ENCODE peak calls at places on chromosomes 5 and 9, in four cellular contexts. E, X, I and P are unnamed samples. For H3K36me3, the result is how much of the 10 kb centered on the place peaks cover.

GRCh38 chr9:18865542-18865941 is 167.5 kb downstream of the SAXO1 start:
- DNase-seq in E (no peak), X (no peak), I (no peak), P (no peak)

GRCh38 chr5:175387144-175387543 is 56.8 kb downstream of the DRD1 start:
- DNase-seq in E (no peak), X (no peak), I (no peak), P (no peak)

GRCh38 chr9:91919621-91920020 is 30.4 kb downstream of the ROR2 start:
- DNase-seq in E (no peak), X (no peak), I (no peak), P (no peak)

GRCh38 chr5:36740259-36740898 is 134.0 kb downstream of the SLC1A3 start:
- DNase-seq in E (peak), X (no peak), I (no peak), P (no peak)

GRCh38 chr5:149007174-149007573 is 55.7 kb downstream of the SH3TC2 start:
- DNase-seq in E (no peak), X (no peak), I (no peak), P (no peak)

GRCh38 chr5:32231929-32232328 is 57.8 kb upstream of the GOLPH3 start:
- DNase-seq in E (no peak), X (no peak), I (no peak), P (no peak)

GRCh38 chr9:83987402-83987791 is 6.8 kb downstream of the RMI1 start:
- DNase-seq in E (no peak), X (no peak), I (no peak), P (no peak)

GRCh38 chr5:114243983-114244305 is 117.9 kb upstream of the KCNN2 start:
- DNase-seq in E (no peak), X (no peak), I (no peak), P (no peak)

GRCh38 chr5:150406120-150407096 is 6.3 kb downstream of the CD74 start:
- DNase-seq in E (no peak), X (no peak), I (no peak), P (no peak)

GRCh38 chr5:159051431-159052281 is 48.1 kb downstream of the EBF1 start:
- DNase-seq in E (peak), X (no peak), I (no peak), P (peak)

GRCh38 chr5:157857821-157858526 is 971 bp downstream of the CLINT1 start:
- DNase-seq in E (peak), X (no peak), I (no peak), P (no peak)

GRCh38 chr9:14616188-14616982 is 76.8 kb downstream of the ZDHHC21 start:
- DNase-seq in E (peak), X (peak), I (no peak), P (no peak)

GRCh38 chr5:132776077-132776931 is 735 bp downstream of the SEPTIN8 start:
- DNase-seq in E (peak), X (no peak), I (no peak), P (no peak)

GRCh38 chr9:72577212-72577753 is 55.9 kb downstream of the TMC1 start:
- DNase-seq in E (peak), X (no peak), I (no peak), P (no peak)

GRCh38 chr5:133520991-133521706 is 91.2 kb downstream of the FSTL4 start:
- DNase-seq in E (no peak), X (no peak), I (no peak), P (no peak)

GRCh38 chr9:108108802-108109448 is 619.4 kb upstream of the KLF4 start:
- DNase-seq in E (peak), X (no peak), I (no peak), P (no peak)

GRCh38 chr5:93349613-93350012 is 231.4 kb downstream of the NR2F1-AS1 start:
- DNase-seq in E (no peak), X (peak), I (no peak), P (no peak)

GRCh38 chr9:76649894-76650293 is 114.3 kb upstream of the PCA3 start:
- DNase-seq in E (no peak), X (no peak), I (no peak), P (no peak)

GRCh38 chr5:90518666-90519065 is 10.7 kb downstream of the LYSMD3 start:
- DNase-seq in E (no peak), X (no peak), I (no peak), P (no peak)

GRCh38 chr5:66909364-66909763 is 287.2 kb downstream of the CD180 start:
- DNase-seq in E (peak), X (no peak), I (no peak), P (no peak)

GRCh38 chr9:32502459-32502858 is 23.5 kb downstream of the RIGI start:
- DNase-seq in E (peak), X (no peak), I (no peak), P (no peak)

GRCh38 chr9:89593776-89594427 is 10.9 kb upstream of the GADD45G start:
- DNase-seq in E (peak), X (no peak), I (peak), P (peak)

GRCh38 chr5:134902071-134902801 is 2.7 kb upstream of the PCBD2 start:
- DNase-seq in E (no peak), X (no peak), I (no peak), P (no peak)

GRCh38 chr5:96175090-96175489 is 213.4 kb upstream of the ELL2 start:
- DNase-seq in E (peak), X (no peak), I (no peak), P (peak)

GRCh38 chr9:81268048-81268447 is 421.3 kb downstream of the TLE1 start:
- DNase-seq in E (peak), X (no peak), I (no peak), P (no peak)

GRCh38 chr5:133277744-133278143 is 225.9 kb downstream of the HSPA4 start:
- DNase-seq in E (no peak), X (no peak), I (no peak), P (no peak)

GRCh38 chr9:116494815-116495634 is 192.1 kb upstream of the TRIM32 start:
- DNase-seq in E (no peak), X (no peak), I (no peak), P (no peak)

GRCh38 chr9:134948149-134948548 is 30.4 kb upstream of the FCN1 start:
- DNase-seq in E (no peak), X (no peak), I (no peak), P (no peak)

GRCh38 chr5:170633235-170634041 is 129.6 kb downstream of the KCNIP1 start:
- DNase-seq in E (peak), X (peak), I (no peak), P (no peak)

GRCh38 chr9:36913393-36914211 is 120.5 kb downstream of the PAX5 start:
- DNase-seq in E (no peak), X (no peak), I (no peak), P (no peak)

GRCh38 chr9:134189167-134189474 is 24.8 kb upstream of the RNU6ATAC start:
- DNase-seq in E (no peak), X (no peak), I (no peak), P (no peak)

GRCh38 chr5:41856644-41857491 is 13.4 kb downstream of the OXCT1 start:
- DNase-seq in E (peak), X (no peak), I (no peak), P (peak)

GRCh38 chr9:79695531-79696218 is 123.9 kb downstream of the TLE4 start:
- DNase-seq in E (no peak), X (no peak), I (no peak), P (no peak)

GRCh38 chr9:124254261-124254682 is 3.5 kb upstream of the NEK6 start:
- DNase-seq in E (no peak), X (no peak), I (no peak), P (peak)

GRCh38 chr5:80874162-80874561 is 86.0 kb upstream of the RASGRF2 start:
- DNase-seq in E (no peak), X (no peak), I (no peak), P (no peak)

GRCh38 chr5:59598547-59598874 is 295.0 kb downstream of the PDE4D start:
- DNase-seq in E (peak), X (no peak), I (no peak), P (no peak)

GRCh38 chr9:122291458-122291857 is 26.8 kb downstream of the MRRF start:
- DNase-seq in E (no peak), X (no peak), I (no peak), P (no peak)
- H3K36me3 ChIP-seq in E (under half), X (under half), I (under half), P (half or more)

DNA sequence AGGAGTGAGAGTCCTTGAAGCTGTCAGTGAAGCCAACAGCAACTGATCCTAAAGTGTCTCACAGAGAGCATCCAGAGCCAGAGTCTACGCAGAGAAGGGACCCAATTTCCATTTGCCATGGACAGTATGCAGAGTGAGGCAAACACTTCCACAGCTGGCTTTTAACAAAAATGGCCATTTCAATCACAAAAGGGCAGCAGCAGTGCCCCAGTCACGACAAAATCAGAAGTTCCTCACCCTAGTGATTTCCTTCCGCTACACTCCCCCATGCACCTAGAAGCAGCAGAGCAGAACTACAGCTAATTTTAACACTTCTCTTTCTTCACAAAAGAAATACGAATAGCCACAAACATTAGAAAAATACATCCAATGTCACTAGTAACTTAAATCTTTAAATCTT is 27.9 kb downstream of the FBXW11 start:
- DNase-seq in E (no peak), X (no peak), I (no peak), P (no peak)
- H3K36me3 ChIP-seq in E (under half), X (under half), I (under half), P (under half)

GRCh38 chr9:130497139-130497538 is 52.4 kb downstream of the ASS1 start:
- DNase-seq in E (no peak), X (no peak), I (no peak), P (no peak)
- H3K36me3 ChIP-seq in E (under half), X (under half), I (under half), P (under half)

GRCh38 chr9:135948446-135948845 is 12.7 kb downstream of the UBAC1 start:
- DNase-seq in E (no peak), X (no peak), I (no peak), P (no peak)
- H3K36me3 ChIP-seq in E (under half), X (under half), I (under half), P (half or more)

GRCh38 chr5:138159666-138160065 is 18.8 kb downstream of the BRD8 start:
- DNase-seq in E (no peak), X (no peak), I (no peak), P (no peak)
- H3K36me3 ChIP-seq in E (half or more), X (under half), I (under half), P (half or more)

GRCh38 chr5:14741131-14741530 is 76.6 kb downstream of the OTULIN start:
- DNase-seq in E (no peak), X (no peak), I (no peak), P (no peak)

GRCh38 chr5:14739961-14740360 is 75.4 kb downstream of the OTULIN start:
- DNase-seq in E (no peak), X (no peak), I (no peak), P (no peak)

GRCh38 chr5:14742427-14743010 is 78.0 kb downstream of the OTULIN start:
- DNase-seq in E (no peak), X (no peak), I (no peak), P (no peak)

GRCh38 chr5:14743601-14744295 is 79.2 kb downstream of the OTULIN start:
- DNase-seq in E (no peak), X (no peak), I (no peak), P (no peak)

GRCh38 chr5:14741721-14742426 is 77.4 kb downstream of the OTULIN start:
- DNase-seq in E (no peak), X (no peak), I (no peak), P (peak)
- H3K36me3 ChIP-seq in E (under half), X (under half), I (under half), P (half or more)

DNA sequence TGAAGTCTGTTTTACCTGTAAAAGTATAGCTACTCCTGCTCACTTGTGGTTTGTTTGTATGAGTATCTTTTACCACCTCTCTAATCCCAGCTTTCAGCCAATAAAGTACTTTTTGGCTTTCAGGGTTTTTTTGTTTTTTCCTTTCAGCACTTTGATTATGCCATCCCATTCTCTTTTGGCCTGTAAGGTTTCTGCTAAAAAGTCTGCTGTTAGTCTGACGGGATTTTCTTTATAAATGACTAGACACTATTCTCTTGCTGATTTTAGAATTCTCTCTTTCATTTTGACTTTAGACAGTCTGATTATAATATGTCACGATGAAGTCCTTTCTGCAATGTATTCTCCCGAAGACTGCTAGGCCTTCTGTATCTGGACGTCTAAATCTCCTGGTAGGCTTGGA is 37.2 kb downstream of the TEX10 start:
- DNase-seq in E (no peak), X (no peak), I (no peak), P (no peak)
- H3K36me3 ChIP-seq in E (under half), X (under half), I (under half), P (under half)